ENCODE peak calls at places on chromosomes 4 and X, in six cellular contexts. Y is dermis blood vessel endothelial cell, S is GM12878, V is AG08395, N is left ventricle myocardium inferior, O is T47D. U is an unnamed sample.

GRCh38 chr4:122759639-122760310 is 27.3 kb downstream of the BBS12 start:
- DNase-seq in Y (peak), N (no peak), V (no peak), S (no peak), O (no peak), U (peak)

GRCh38 chrX:66163849-66164401 is at the start of gene HEPH:
- DNase-seq in S (peak), V (peak), O (no peak), Y (no peak), N (no peak), U (no peak)

GRCh38 chr4:162015090-162015489 is 148.7 kb downstream of the FSTL5 start:
- DNase-seq in Y (peak), O (no peak), N (no peak), S (no peak), V (peak), U (no peak)

GRCh38 chr4:184899261-184900134 is 73.7 kb upstream of the ACSL1 start:
- DNase-seq in S (no peak), Y (no peak), N (peak), O (peak), V (peak), U (no peak)

GRCh38 chrX:40108084-40108958 is 10.6 kb upstream of the BCOR start:
- DNase-seq in O (peak), Y (peak), N (peak), S (no peak), V (no peak), U (peak)

GRCh38 chrX:129959493-129959832 is 23.0 kb upstream of the BCORL1 start:
- DNase-seq in O (no peak), Y (no peak), N (no peak), S (no peak), V (no peak), U (no peak)

GRCh38 chr4:187618701-187619278 is 376.8 kb upstream of the ZFP42 start:
- DNase-seq in S (no peak), N (no peak), O (no peak), Y (peak), V (no peak), U (no peak)

GRCh38 chr4:183136880-183137279 is 37.8 kb downstream of the WWC2 start:
- DNase-seq in V (no peak), Y (peak), S (no peak), O (no peak), N (no peak), U (peak)

GRCh38 chr4:93396274-93396673 is 432.3 kb upstream of the ATOH1 start:
- DNase-seq in Y (no peak), N (no peak), S (no peak), O (no peak), V (no peak), U (no peak)

GRCh38 chr4:138202686-138203085 is 39.5 kb downstream of the SLC7A11 start:
- DNase-seq in N (no peak), O (no peak), S (no peak), V (no peak), Y (peak), U (no peak)

GRCh38 chr4:183989471-183989870 is 84.4 kb downstream of the STOX2 start:
- DNase-seq in N (no peak), O (no peak), V (no peak), S (no peak), Y (no peak), U (no peak)

GRCh38 chr4:20254517-20255250 is 3.0 kb downstream of the SLIT2 start:
- DNase-seq in N (peak), Y (peak), S (no peak), O (no peak), V (peak), U (no peak)

GRCh38 chrX:111869639-111870034 is 6.3 kb upstream of the TRPC5OS start:
- DNase-seq in N (no peak), V (peak), O (peak), S (peak), Y (peak), U (peak)

GRCh38 chr4:47623916-47624554 is 139.0 kb downstream of the ATP10D start:
- DNase-seq in V (peak), O (no peak), Y (no peak), S (no peak), N (no peak), U (no peak)

GRCh38 chr4:87051121-87051713 is 116.4 kb downstream of the AFF1 start:
- DNase-seq in O (no peak), N (no peak), V (no peak), S (no peak), Y (no peak), U (no peak)

GRCh38 chr4:6180841-6181631 is 19.3 kb downstream of the JAKMIP1 start:
- DNase-seq in Y (no peak), O (no peak), V (no peak), S (peak), N (no peak), U (no peak)

GRCh38 chr4:48490680-48491513 is 845 bp downstream of the ZAR1 start:
- DNase-seq in S (no peak), O (no peak), Y (no peak), N (no peak), V (no peak), U (no peak)

U was measured in RKO.